ENCODE peak calls at places on chromosomes 6 and 20, in six cellular contexts. B, W, Q, R, K and E are unnamed samples.

GRCh38 chr20:10474606-10475184 is 39.6 kb downstream of the SLX4IP start:
- DNase-seq in B (no peak), W (no peak), Q (no peak), R (no peak), K (no peak), E (no peak)

GRCh38 chr20:57458400-57459160 is 66.4 kb downstream of the CTCFL start:
- DNase-seq in B (no peak), W (no peak), Q (no peak), R (no peak), K (no peak), E (no peak)

GRCh38 chr20:57080796-57081195 is 185.6 kb downstream of the BMP7 start:
- DNase-seq in B (peak), W (no peak), Q (no peak), R (no peak), K (peak), E (no peak)

GRCh38 chr6:74534485-74535211 is 671.2 kb downstream of the COL12A1 start:
- DNase-seq in B (peak), W (no peak), Q (no peak), R (peak), K (peak), E (no peak)

GRCh38 chr6:52162940-52163908 is 23.0 kb upstream of the IL17A start:
- DNase-seq in B (peak), W (no peak), Q (peak), R (no peak), K (peak), E (peak)

GRCh38 chr6:28446818-28447511 is 3.7 kb upstream of the ZSCAN23 start:
- DNase-seq in B (peak), W (no peak), Q (no peak), R (no peak), K (peak), E (no peak)

GRCh38 chr6:7542065-7542877 is 800 bp downstream of the DSP start:
- DNase-seq in B (no peak), W (peak), Q (no peak), R (no peak), K (peak), E (no peak)

GRCh38 chr6:146950351-146950835 is 253.8 kb upstream of the STXBP5 start:
- DNase-seq in B (no peak), W (peak), Q (no peak), R (no peak), K (peak), E (peak)

GRCh38 chr6:36848658-36849441 is 9.6 kb upstream of the CPNE5 start:
- DNase-seq in B (no peak), W (peak), Q (no peak), R (no peak), K (no peak), E (no peak)

GRCh38 chr6:170210026-170210390 is 80.9 kb downstream of the DLL1 start:
- DNase-seq in B (no peak), W (peak), Q (no peak), R (no peak), K (no peak), E (no peak)

GRCh38 chr6:35774116-35774794 is 2.1 kb upstream of the CLPSL2 start:
- DNase-seq in B (no peak), W (no peak), Q (no peak), R (no peak), K (no peak), E (no peak)

GRCh38 chr20:49704932-49705336 is 8.7 kb downstream of the B4GALT5 start:
- DNase-seq in B (no peak), W (no peak), Q (peak), R (no peak), K (no peak), E (no peak)

GRCh38 chr20:49705358-49705757 is 8.3 kb downstream of the B4GALT5 start:
- DNase-seq in B (no peak), W (no peak), Q (no peak), R (no peak), K (no peak), E (no peak)

GRCh38 chr20:49711331-49711987 is 2.2 kb downstream of the B4GALT5 start:
- DNase-seq in B (no peak), W (no peak), Q (no peak), R (no peak), K (no peak), E (no peak)

GRCh38 chr20:49701916-49702315 is 11.8 kb downstream of the B4GALT5 start:
- DNase-seq in B (no peak), W (no peak), Q (no peak), R (no peak), K (no peak), E (no peak)

GRCh38 chr20:49706548-49707517 is 6.8 kb downstream of the B4GALT5 start:
- DNase-seq in B (no peak), W (no peak), Q (no peak), R (no peak), K (no peak), E (no peak)
- H3K4me3 ChIP-seq in B (no peak), W (no peak), Q (no peak), R (no peak), K (no peak), E (no peak)

GRCh38 chr6:21836292-21836691 is 242.7 kb downstream of the SOX4 start:
- DNase-seq in B (no peak), W (no peak), Q (no peak), R (peak), K (no peak), E (no peak)
- H3K4me3 ChIP-seq in B (no peak), W (no peak), Q (no peak), R (no peak), K (no peak), E (no peak)

GRCh38 chr6:44176130-44176934 is 17.7 kb downstream of the CAPN11 start:
- DNase-seq in B (no peak), W (no peak), Q (no peak), R (no peak), K (no peak), E (no peak)

GRCh38 chr6:44179072-44179536 is 20.5 kb downstream of the CAPN11 start:
- DNase-seq in B (peak), W (no peak), Q (no peak), R (no peak), K (no peak), E (no peak)

GRCh38 chr6:44178424-44179071 is 19.9 kb downstream of the CAPN11 start:
- DNase-seq in B (no peak), W (no peak), Q (no peak), R (peak), K (no peak), E (no peak)

GRCh38 chr6:44177691-44178423 is 19.2 kb downstream of the CAPN11 start:
- DNase-seq in B (peak), W (peak), Q (no peak), R (no peak), K (peak), E (no peak)

DNA sequence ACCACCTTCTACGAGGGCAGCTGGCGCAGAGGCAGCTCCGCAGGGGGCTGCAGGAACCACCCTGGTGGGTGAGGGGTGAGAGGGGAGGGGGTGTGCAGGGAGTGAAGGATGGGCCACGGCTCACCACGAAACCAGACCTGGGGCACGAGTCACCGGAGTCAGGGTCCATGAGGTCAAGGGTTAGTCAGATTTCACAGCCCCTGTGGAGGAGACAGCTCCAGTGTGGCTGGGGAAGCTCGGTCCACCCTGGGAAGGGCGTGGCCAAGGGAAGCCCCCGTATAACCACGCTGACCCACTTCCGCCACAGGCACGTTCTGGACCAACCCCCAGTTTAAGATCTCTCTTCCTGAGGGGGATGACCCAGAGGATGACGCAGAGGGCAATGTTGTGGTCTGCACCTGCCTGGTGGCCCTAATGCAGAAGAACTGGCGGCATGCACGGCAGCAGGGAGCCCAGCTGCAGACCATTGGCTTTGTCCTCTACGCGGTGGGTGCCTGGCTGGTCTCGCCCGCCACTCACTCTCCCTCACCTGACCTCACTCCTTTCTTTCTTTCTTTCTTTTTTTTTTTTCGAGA is 18.4 kb downstream of the CAPN11 start:
- DNase-seq in B (no peak), W (no peak), Q (no peak), R (no peak), K (no peak), E (no peak)
- H3K4me3 ChIP-seq in B (no peak), W (peak), Q (no peak), R (no peak), K (no peak), E (no peak)

GRCh38 chr20:46894579-46894958 is at the start of gene EYA2:
- DNase-seq in B (no peak), W (no peak), Q (no peak), R (no peak), K (no peak), E (no peak)
- H3K4me3 ChIP-seq in B (peak), W (peak), Q (no peak), R (no peak), K (no peak), E (no peak)

GRCh38 chr6:29678114-29678513 is 2.8 kb downstream of the ZFP57 start:
- DNase-seq in B (no peak), W (no peak), Q (no peak), R (no peak), K (peak), E (no peak)
- H3K4me3 ChIP-seq in B (no peak), W (no peak), Q (no peak), R (no peak), K (no peak), E (no peak)

DNA sequence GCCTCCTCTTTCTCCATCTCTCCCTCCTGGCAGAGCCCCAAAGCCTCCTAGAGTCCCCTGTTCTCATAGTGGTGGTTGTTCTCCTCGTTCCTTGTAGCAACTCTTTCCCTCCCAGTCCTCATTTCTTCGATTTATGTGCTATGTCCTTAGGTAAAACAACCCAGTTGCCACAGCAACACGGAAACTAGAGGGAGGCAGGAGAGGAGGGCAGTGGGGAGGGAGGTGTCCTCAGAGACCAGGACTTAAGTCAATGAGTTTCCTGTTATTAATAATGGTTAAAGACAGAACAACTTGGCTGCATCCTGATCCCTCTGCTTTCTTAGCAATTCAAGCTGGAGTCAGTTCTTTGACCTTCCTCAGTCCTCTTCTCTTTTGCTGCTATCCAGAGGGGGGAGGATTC is 161.0 kb downstream of the INSM1 start:
- DNase-seq in B (no peak), W (no peak), Q (no peak), R (no peak), K (no peak), E (no peak)
- H3K4me3 ChIP-seq in B (no peak), W (no peak), Q (no peak), R (no peak), K (no peak), E (no peak)